ENCODE peak calls at places on chromosomes 12 and 14, in five cellular contexts. Y is activated CD4-positive, alpha-beta T cell treated with anti-CD3 and anti-CD28 coated beads, Interleukin-2, amount 50 U/mL, for 48 hours; W is endothelial cell; R is HEK293T; D is esophagus squamous epithelium. C is an unnamed sample.

GRCh38 chr14:50475460-50475859 is 56.9 kb downstream of the MAP4K5 start:
- DNase-seq in Y (no peak), W (no peak), D (no peak), R (no peak), C (peak; percentile 10)

GRCh38 chr12:122560138-122560537 is 33.1 kb downstream of the KNTC1 start:
- DNase-seq in Y (no peak), W (no peak), D (no peak), R (no peak), C (no peak)

GRCh38 chr14:64870160-64870559 is 9.5 kb downstream of the SPTB start:
- DNase-seq in R (no peak), W (no peak), D (no peak), Y (no peak), C (no peak)

GRCh38 chr12:73815072-73815660 is 722.5 kb upstream of the ATXN7L3B start:
- DNase-seq in R (no peak), W (no peak), D (no peak), Y (no peak), C (no peak)

GRCh38 chr12:100544165-100544564 is 29.3 kb upstream of the GAS2L3 start:
- DNase-seq in D (no peak), R (no peak), W (no peak), Y (no peak), C (no peak)

GRCh38 chr12:3150820-3151590 is 73.8 kb downstream of the TSPAN9 start:
- DNase-seq in Y (no peak), D (no peak), R (no peak), W (no peak), C (no peak)

GRCh38 chr12:127063339-127064090 is 1203.5 kb upstream of the TMEM132C start:
- DNase-seq in W (no peak), R (no peak), D (no peak), Y (no peak), C (no peak)

GRCh38 chr14:29810657-29811056 is 117.0 kb downstream of the PRKD1 start:
- DNase-seq in Y (no peak), W (no peak), D (no peak), R (no peak), C (no peak)

GRCh38 chr14:60206837-60207533 is 41.8 kb upstream of the DHRS7 start:
- DNase-seq in R (no peak), W (no peak), D (no peak), Y (no peak), C (no peak)

GRCh38 chr14:95314609-95315008 is 5.1 kb downstream of the CLMN start:
- DNase-seq in R (no peak), Y (peak; percentile 70), D (no peak), W (no peak), C (no peak)